ENCODE peak calls at places on chromosomes 11 and 22, in six cellular contexts. H is nephron progenitor cell; N is CD4-positive, alpha-beta T cell; L is HL-60; A is breast epithelium; M is fibroblast of the aortic adventitia. Z is an unnamed sample.

GRCh38 chr11:105538531-105538930 is 71.3 kb upstream of the GRIA4 start:
- DNase-seq in H (no peak), N (no peak), L (no peak), A (no peak), M (peak; percentile 45), Z (no peak)

GRCh38 chr11:111441443-111441842 is 62.4 kb upstream of the POU2AF1 start:
- DNase-seq in H (no peak), N (no peak), L (no peak), A (no peak), M (no peak), Z (no peak)

GRCh38 chr11:47248664-47249377 is at the start of gene ACP2:
- DNase-seq in H (peak; percentile 85), N (peak; percentile 78), L (peak; percentile 87), A (peak; percentile 88), M (peak; percentile 89), Z (peak; percentile 75)

GRCh38 chr11:78800756-78801155 is 226.1 kb upstream of the NARS2 start:
- DNase-seq in H (no peak), N (no peak), L (no peak), A (no peak), M (peak; percentile 81), Z (no peak)

GRCh38 chr11:15835705-15836411 is 520.5 kb downstream of the SOX6 start:
- DNase-seq in H (peak; percentile 12), N (no peak), L (no peak), A (no peak), M (no peak), Z (no peak)

GRCh38 chr11:2691991-2692841 is 7.6 kb downstream of the KCNQ1OT1 start:
- DNase-seq in H (no peak), N (no peak), L (no peak), A (peak; percentile 27), M (no peak), Z (no peak)

GRCh38 chr22:49208768-49209252 is 618.9 kb downstream of the BRD1 start:
- DNase-seq in H (peak; percentile 85), N (no peak), L (no peak), A (peak; percentile 31), M (no peak), Z (peak; percentile 40)

GRCh38 chr22:43957871-43958270 is 2.6 kb downstream of the SAMM50 start:
- DNase-seq in H (no peak), N (no peak), L (no peak), A (no peak), M (peak; percentile 39), Z (no peak)

GRCh38 chr11:44257338-44258189 is 52.4 kb downstream of the ALX4 start:
- DNase-seq in H (no peak), N (no peak), L (no peak), A (no peak), M (no peak), Z (no peak)

GRCh38 chr11:6350070-6350469 is 29.8 kb upstream of the CAVIN3 start:
- DNase-seq in H (no peak), N (no peak), L (no peak), A (no peak), M (no peak), Z (no peak)

GRCh38 chr11:65478411-65479183 is 20.2 kb upstream of the MALAT1 start:
- DNase-seq in H (no peak), N (no peak), L (no peak), A (peak; percentile 59), M (peak; percentile 70), Z (no peak)

GRCh38 chr11:65482306-65482850 is 16.5 kb upstream of the MALAT1 start:
- DNase-seq in H (no peak), N (no peak), L (no peak), A (no peak), M (no peak), Z (no peak)

GRCh38 chr11:65477271-65478029 is 21.4 kb upstream of the MALAT1 start:
- DNase-seq in H (peak; percentile 85), N (peak; percentile 83), L (peak; percentile 96), A (peak; percentile 98), M (peak; percentile 92), Z (peak; percentile 89)

GRCh38 chr11:65476632-65477270 is 22.1 kb upstream of the MALAT1 start:
- DNase-seq in H (no peak), N (no peak), L (no peak), A (no peak), M (peak; percentile 69), Z (no peak)

DNA sequence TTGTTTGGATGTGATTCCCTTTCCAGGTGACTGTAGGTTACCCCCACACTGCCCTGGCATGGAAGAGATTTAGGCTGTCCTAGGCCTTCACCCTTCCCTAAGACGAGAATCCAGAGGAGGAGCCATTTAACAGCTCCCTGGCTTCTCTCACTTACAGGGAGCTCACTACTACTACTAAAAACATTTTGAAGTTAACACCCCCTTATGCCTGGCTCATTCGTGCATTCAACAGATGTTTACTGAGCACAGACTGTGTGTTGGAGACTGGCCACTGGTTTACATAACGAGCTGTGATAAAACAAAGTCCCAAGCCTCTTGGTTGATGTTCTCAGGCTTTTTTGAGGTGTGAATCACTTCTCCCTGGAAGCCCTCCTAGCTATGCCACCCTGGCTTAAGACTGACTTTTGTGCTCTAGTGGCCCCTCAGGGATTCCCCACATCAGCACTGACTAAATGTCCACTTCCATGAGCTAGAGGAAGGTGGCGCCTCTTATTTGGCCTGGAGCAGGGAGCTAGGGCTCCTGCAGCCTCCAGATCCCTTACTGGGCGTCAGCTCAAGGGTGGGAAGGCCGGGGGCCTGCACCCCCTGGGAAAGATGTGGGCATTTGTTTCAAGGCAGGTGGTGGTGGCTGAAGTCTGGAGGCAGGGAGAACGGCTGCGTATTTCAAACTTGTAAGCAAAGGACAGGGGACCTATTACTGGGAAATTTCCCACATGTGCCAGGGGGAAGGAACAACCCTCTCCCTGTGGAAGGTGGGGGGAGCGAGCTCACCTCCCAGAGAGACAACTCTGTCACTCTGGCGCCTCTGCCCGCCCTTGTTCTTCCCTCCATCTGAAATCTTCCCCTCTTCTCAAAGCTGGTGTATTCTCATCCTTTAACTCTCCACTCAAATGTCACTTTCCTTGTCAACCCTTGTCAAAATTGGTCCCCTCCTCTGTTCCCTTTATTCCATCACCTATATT is 19.4 kb upstream of the MALAT1 start:
- DNase-seq in H (no peak), N (no peak), L (no peak), A (no peak), M (peak; percentile 99), Z (no peak)
- TF ChIP-seq CTCF in H (no peak), N (no peak), L (no peak), A (no peak), M (peak; percentile 61), Z (no peak)

DNA sequence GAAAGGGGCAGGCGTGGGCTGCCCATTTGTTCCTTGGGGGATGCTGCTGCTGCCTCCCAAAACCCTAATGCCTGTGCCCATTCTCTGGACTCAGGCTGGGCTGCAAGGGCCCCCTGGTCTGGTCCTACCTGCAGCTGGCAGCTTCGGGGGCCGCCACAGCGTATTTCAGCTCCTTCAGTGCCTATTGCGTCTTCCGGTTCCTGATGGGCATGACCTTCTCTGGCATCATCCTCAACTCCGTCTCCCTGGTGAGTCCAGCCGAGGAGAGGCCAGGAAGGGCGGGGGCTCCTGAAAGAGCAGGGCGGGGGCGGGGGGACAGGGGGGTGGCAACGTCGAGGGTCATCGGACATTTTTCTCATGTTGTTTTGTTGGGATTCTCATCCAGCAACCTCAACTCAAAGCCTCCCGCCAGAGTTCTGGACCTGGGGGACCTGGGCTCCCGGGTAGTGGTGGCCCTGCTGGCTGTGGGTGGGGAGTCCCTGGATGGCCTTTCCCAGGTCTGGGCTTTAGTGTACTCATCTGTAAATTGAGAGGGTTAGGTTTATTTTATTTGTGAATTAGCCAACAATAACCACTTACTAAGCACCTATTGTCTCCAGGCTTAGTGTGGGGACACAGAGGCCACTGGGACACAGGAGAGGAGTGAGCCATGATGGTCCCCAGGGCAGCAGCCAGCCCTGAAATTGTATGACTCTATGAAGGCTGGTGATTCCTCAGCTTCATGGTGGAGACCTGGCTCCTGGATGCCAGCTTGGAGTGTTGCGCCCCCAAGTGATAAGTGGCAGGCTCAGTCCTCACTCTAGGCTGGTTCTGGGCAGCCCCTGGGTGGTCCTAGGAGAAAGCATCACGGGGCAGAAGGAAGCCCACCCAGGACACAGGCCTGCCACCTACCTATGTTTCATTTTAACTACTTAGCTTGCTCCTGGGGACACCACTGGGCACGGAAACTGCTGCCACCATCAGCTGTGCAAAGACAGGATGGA is 36.0 kb downstream of the CAPN1 start:
- DNase-seq in H (no peak), N (no peak), L (no peak), A (no peak), M (no peak), Z (no peak)
- TF ChIP-seq CTCF in H (no peak), N (no peak), L (no peak), A (no peak), M (no peak), Z (no peak)

DNA sequence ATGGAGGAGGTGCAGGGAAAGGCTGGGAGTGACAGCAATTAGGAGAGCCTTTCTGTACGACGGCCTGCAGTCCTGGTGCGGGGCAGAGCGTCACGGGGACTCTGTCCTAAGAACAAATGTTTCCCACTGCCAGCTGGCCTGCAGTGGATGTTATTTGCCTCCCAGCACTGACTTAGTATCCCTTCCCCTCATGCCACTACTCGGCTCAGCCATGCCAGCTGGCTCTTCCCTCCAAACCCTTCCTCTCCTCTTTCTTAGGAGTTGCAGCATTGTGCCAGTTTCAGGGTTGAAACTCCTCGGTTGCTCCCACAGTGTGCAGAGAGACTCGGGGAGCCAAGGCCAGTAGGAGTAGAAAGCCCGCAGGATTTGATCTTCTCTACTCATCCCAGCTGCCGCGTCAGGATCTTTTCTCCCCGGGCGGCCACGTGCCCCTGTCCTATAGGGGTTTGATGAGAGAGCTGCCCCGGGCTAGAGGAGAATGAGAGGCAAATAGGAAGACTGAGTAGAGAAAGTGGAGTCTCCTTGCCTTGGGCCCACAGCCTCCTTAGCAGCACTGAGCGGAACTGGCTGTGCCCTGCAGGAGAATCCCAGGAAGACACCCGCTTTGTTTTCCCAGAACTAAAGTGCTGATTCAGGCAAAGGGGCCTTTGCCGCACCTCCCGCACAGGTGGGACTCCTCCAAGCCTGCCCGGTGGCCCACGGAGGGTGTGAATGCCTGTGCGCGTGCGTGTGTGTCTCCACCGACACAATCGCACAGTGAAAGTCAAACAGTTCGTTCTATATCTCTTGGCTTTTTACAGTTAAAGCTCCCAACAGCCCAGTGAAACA is 875.4 kb downstream of the NTM start:
- DNase-seq in H (no peak), N (no peak), L (no peak), A (no peak), M (no peak), Z (no peak)
- TF ChIP-seq CTCF in H (no peak), N (no peak), L (no peak), A (no peak), M (no peak), Z (no peak)

GRCh38 chr11:61349189-61349751 is 12.4 kb downstream of the CYB561A3 start:
- DNase-seq in H (no peak), N (no peak), L (no peak), A (no peak), M (no peak), Z (no peak)

GRCh38 chr11:61349916-61350315 is 11.8 kb downstream of the CYB561A3 start:
- DNase-seq in H (no peak), N (no peak), L (no peak), A (no peak), M (no peak), Z (no peak)

GRCh38 chr11:61352038-61352437 is 9.6 kb downstream of the CYB561A3 start:
- DNase-seq in H (no peak), N (no peak), L (no peak), A (no peak), M (no peak), Z (no peak)

GRCh38 chr11:61350336-61350735 is 11.3 kb downstream of the CYB561A3 start:
- DNase-seq in H (no peak), N (no peak), L (no peak), A (no peak), M (no peak), Z (no peak)

DNA sequence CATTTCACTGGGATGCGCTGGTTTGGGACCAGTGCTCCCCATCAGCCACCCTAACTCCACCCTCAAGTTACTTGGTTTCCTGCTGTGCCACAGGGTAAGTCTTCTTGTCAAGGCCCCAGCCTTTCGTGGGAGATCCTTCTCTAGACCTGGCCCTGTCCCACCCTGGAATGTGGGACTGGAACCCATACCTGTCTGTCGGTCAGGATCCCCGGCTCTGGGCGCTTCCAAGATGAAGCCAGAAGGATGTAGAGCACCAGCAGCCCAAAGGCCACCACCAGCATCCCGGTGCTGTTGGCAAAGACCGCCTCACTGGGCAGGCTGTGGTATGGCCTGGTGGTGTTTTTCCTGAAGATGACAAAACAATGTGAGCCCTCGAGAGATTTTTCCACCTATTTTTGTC is 10.9 kb downstream of the CYB561A3 start:
- DNase-seq in H (no peak), N (no peak), L (no peak), A (no peak), M (no peak), Z (no peak)
- TF ChIP-seq CTCF in H (no peak), N (no peak), L (no peak), A (no peak), M (no peak), Z (no peak)